ENCODE peak calls at places on chromosomes 16 and 17, in eight cellular contexts. U, H, S, C, W, Y, Q and K are unnamed samples.

GRCh38 chr16:83714286-83714685 is 93.5 kb upstream of the HSBP1 start:
- DNase-seq in U (no peak), H (peak), S (no peak), C (no peak), W (no peak), Y (no peak), Q (no peak), K (no peak)

GRCh38 chr17:17103160-17103559 is 60.9 kb downstream of the MPRIP start:
- DNase-seq in U (no peak), H (no peak), S (no peak), C (no peak), W (no peak), Y (no peak), Q (no peak), K (no peak)

GRCh38 chr17:81323411-81323868 is 28.3 kb upstream of the SLC38A10 start:
- DNase-seq in U (no peak), H (no peak), S (no peak), C (no peak), W (no peak), Y (no peak), Q (no peak), K (peak)

GRCh38 chr16:81275795-81276194 is 37.3 kb downstream of the BCO1 start:
- DNase-seq in U (no peak), H (no peak), S (no peak), C (no peak), W (no peak), Y (no peak), Q (no peak), K (no peak)

GRCh38 chr17:11538366-11538765 is 59.9 kb upstream of the DNAH9 start:
- DNase-seq in U (no peak), H (no peak), S (no peak), C (no peak), W (no peak), Y (no peak), Q (no peak), K (no peak)

GRCh38 chr17:29566473-29567361 is at the start of gene ABHD15:
- DNase-seq in U (peak), H (peak), S (peak), C (peak), W (peak), Y (peak), Q (peak), K (peak)

GRCh38 chr17:51595965-51596364 is 335.6 kb downstream of the UTP18 start:
- DNase-seq in U (no peak), H (no peak), S (no peak), C (no peak), W (no peak), Y (no peak), Q (no peak), K (no peak)

GRCh38 chr16:82730901-82731300 is 104.1 kb downstream of the CDH13 start:
- DNase-seq in U (no peak), H (no peak), S (no peak), C (no peak), W (no peak), Y (no peak), Q (no peak), K (peak)

GRCh38 chr17:53135969-53136368 is 686.8 kb upstream of the KIF2B start:
- DNase-seq in U (no peak), H (no peak), S (no peak), C (no peak), W (no peak), Y (no peak), Q (no peak), K (no peak)

GRCh38 chr17:81396278-81396721 is 1.0 kb downstream of the BAHCC1 start:
- DNase-seq in U (no peak), H (no peak), S (no peak), C (no peak), W (no peak), Y (no peak), Q (no peak), K (no peak)

GRCh38 chr17:68614718-68615117 is 13.6 kb upstream of the FAM20A start:
- DNase-seq in U (no peak), H (no peak), S (no peak), C (no peak), W (no peak), Y (no peak), Q (no peak), K (no peak)

GRCh38 chr16:23505942-23506605 is 4.2 kb downstream of the GGA2 start:
- DNase-seq in U (no peak), H (no peak), S (no peak), C (no peak), W (peak), Y (no peak), Q (no peak), K (no peak)

GRCh38 chr17:3401786-3402185 is 3.6 kb upstream of the OR1E1 start:
- DNase-seq in U (no peak), H (no peak), S (no peak), C (no peak), W (no peak), Y (no peak), Q (no peak), K (no peak)

GRCh38 chr17:38558751-38559024 is 47.1 kb downstream of the SRCIN1 start:
- DNase-seq in U (no peak), H (no peak), S (no peak), C (no peak), W (no peak), Y (no peak), Q (peak), K (no peak)

GRCh38 chr16:85141491-85142128 is 29.3 kb upstream of the CIBAR2 start:
- DNase-seq in U (no peak), H (no peak), S (peak), C (no peak), W (no peak), Y (no peak), Q (no peak), K (no peak)

GRCh38 chr17:17509601-17510425 is 13.6 kb upstream of the RASD1 start:
- DNase-seq in U (no peak), H (no peak), S (no peak), C (no peak), W (no peak), Y (peak), Q (no peak), K (no peak)

GRCh38 chr17:78120971-78121800 is 7.4 kb downstream of the TMC6 start:
- DNase-seq in U (no peak), H (no peak), S (no peak), C (peak), W (no peak), Y (no peak), Q (no peak), K (no peak)

GRCh38 chr17:81002409-81003361 is 11.0 kb downstream of the CHMP6 start:
- DNase-seq in U (peak), H (peak), S (peak), C (no peak), W (peak), Y (peak), Q (no peak), K (peak)

GRCh38 chr17:59848778-59849177 is 44.0 kb downstream of the TUBD1 start:
- DNase-seq in U (peak), H (peak), S (peak), C (no peak), W (peak), Y (peak), Q (no peak), K (peak)

GRCh38 chr17:42924891-42925290 is 24.3 kb downstream of the G6PC1 start:
- DNase-seq in U (no peak), H (no peak), S (no peak), C (no peak), W (no peak), Y (no peak), Q (no peak), K (no peak)

GRCh38 chr17:47735536-47736011 is 2.5 kb downstream of the TBX21 start:
- DNase-seq in U (peak), H (no peak), S (no peak), C (peak), W (no peak), Y (no peak), Q (no peak), K (no peak)

GRCh38 chr16:65113441-65113840 is 8.4 kb downstream of the CDH11 start:
- DNase-seq in U (no peak), H (no peak), S (no peak), C (no peak), W (no peak), Y (no peak), Q (no peak), K (no peak)

GRCh38 chr16:87329436-87330256 is 12.5 kb upstream of the C16orf95 start:
- DNase-seq in U (no peak), H (no peak), S (no peak), C (no peak), W (no peak), Y (no peak), Q (no peak), K (no peak)

GRCh38 chr16:68069511-68070248 is 15.5 kb upstream of the NFATC3 start:
- DNase-seq in U (no peak), H (no peak), S (no peak), C (no peak), W (no peak), Y (peak), Q (no peak), K (no peak)

GRCh38 chr17:77140878-77141767 is at the start of gene SEC14L1:
- DNase-seq in U (peak), H (peak), S (peak), C (peak), W (peak), Y (peak), Q (peak), K (no peak)

GRCh38 chr16:83994087-83994486 is 26.0 kb downstream of the NECAB2 start:
- DNase-seq in U (no peak), H (peak), S (peak), C (no peak), W (peak), Y (no peak), Q (peak), K (peak)

GRCh38 chr16:73565263-73565662 is 517.3 kb upstream of the ZFHX3 start:
- DNase-seq in U (no peak), H (no peak), S (no peak), C (no peak), W (no peak), Y (no peak), Q (peak), K (no peak)

GRCh38 chr17:2075336-2076056 is 20.6 kb downstream of the HIC1 start:
- DNase-seq in U (peak), H (peak), S (peak), C (no peak), W (no peak), Y (no peak), Q (no peak), K (no peak)

DNA sequence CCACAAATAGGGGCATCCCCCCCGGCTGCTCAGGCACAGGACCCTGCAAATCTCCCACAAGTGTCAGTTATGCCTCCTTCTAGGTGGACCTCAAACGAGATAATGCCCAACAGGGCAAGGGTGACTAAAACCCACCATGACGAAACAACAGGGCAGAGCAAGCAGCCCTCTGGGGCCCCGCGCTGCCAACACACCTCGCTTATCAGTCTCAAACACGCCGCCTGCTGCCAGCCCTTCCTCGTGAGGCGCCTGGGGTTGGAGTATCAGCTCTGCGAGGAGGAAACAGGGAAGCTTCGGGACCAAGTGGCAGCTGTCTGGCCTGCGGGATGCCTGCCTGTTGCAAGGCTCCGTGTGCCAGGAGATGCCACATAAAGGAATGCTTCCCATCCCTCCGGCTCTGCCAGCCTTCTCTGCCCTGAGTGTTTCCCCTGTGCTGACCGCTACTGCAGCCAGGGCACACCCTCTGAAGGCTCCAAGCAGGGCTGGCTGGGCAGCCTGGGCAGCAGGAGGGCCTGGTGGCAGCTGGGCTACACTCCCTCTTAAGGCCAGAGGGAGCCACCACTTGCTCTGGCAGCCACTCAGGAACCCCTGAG is 2.5 kb downstream of the SMIM5 start:
- DNase-seq in U (no peak), H (no peak), S (no peak), C (no peak), W (no peak), Y (peak), Q (no peak), K (no peak)
- H3K4me3 ChIP-seq in U (peak), H (no peak), S (no peak), C (no peak), W (no peak), Y (peak), Q (no peak), K (no peak)

DNA sequence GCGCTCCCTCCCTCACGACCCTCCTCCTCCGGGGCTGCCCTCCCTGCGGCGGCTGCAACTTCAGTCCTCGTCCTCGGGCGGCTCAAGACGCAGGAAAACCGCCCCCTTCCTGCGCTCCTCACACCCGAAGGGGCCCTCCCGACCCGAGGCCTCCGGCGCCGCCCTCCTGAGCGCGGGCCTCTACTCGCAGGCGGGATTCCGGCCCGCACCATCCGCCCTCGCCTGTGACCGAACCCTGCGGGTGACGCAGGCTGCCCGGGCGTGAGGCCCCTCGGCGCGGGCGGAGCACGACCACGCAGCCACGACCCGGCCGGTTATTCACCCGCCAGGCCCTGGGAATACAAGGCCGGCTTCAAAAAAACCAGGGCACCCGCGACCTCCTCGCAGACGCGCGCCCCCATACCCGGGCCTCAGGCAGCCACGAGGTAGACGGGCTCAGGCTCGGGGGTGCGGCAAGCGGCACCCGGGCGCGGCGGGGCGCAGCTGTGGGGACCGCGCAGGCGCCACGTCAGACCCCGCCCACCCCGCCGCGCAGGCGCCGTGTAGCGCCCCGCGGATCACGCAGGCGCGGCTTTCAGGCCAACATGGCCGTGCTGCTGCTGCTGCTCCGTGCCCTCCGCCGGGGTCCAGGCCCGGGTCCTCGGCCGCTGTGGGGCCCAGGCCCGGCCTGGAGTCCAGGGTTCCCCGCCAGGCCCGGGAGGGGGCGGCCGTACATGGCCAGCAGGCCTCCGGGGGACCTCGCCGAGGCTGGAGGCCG is at the start of gene SPG7:
- DNase-seq in U (peak), H (peak), S (peak), C (peak), W (peak), Y (peak), Q (peak), K (peak)
- TF ChIP-seq CTCF in U (no peak), H (no peak), S (no peak), C (no peak), W (no peak), Y (no peak), Q (no peak), K (no peak)

DNA sequence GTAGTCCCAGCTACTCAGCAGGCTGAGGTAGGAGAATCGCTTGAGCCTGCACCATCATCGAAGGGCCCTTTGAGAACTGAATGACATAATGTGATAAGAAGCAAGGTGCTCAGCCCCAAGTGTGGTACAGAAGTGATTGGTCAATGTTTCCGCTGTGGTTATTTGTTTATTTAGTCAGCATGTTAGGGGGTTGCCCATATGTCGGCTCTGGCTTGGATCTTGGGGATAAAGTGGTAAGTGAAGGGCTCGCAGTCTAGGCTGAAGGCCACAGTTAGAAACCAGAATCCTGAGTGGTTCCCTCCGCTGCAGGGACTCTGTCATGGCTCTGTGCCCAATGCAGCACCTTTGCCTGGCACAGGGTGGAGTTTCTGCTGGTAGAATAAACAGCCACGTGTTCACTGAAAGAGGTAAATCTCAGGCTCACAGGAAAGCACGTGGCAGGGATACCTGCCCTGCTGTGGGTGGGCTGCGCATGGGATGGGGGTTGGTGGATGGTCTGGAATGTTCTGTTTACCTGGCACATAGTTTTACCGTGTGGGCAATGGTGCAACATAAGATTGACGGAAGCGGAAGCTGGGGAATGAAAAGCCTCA is 35.4 kb downstream of the SYT17 start:
- DNase-seq in U (no peak), H (no peak), S (no peak), C (no peak), W (no peak), Y (no peak), Q (no peak), K (no peak)
- H3K4me3 ChIP-seq in U (no peak), H (no peak), S (no peak), C (no peak), W (no peak), Y (no peak), Q (no peak), K (no peak)

GRCh38 chr16:89583895-89584644 is 8.5 kb downstream of the CPNE7 start:
- DNase-seq in U (no peak), H (no peak), S (no peak), C (no peak), W (no peak), Y (no peak), Q (no peak), K (no peak)

GRCh38 chr16:89586218-89586617 is 10.7 kb downstream of the CPNE7 start:
- DNase-seq in U (no peak), H (no peak), S (no peak), C (no peak), W (no peak), Y (no peak), Q (no peak), K (no peak)

GRCh38 chr16:89586853-89587252 is 11.3 kb downstream of the CPNE7 start:
- DNase-seq in U (no peak), H (peak), S (peak), C (no peak), W (peak), Y (no peak), Q (no peak), K (no peak)

GRCh38 chr16:89583197-89583894 is 7.8 kb downstream of the CPNE7 start:
- DNase-seq in U (no peak), H (no peak), S (no peak), C (no peak), W (no peak), Y (no peak), Q (no peak), K (no peak)

DNA sequence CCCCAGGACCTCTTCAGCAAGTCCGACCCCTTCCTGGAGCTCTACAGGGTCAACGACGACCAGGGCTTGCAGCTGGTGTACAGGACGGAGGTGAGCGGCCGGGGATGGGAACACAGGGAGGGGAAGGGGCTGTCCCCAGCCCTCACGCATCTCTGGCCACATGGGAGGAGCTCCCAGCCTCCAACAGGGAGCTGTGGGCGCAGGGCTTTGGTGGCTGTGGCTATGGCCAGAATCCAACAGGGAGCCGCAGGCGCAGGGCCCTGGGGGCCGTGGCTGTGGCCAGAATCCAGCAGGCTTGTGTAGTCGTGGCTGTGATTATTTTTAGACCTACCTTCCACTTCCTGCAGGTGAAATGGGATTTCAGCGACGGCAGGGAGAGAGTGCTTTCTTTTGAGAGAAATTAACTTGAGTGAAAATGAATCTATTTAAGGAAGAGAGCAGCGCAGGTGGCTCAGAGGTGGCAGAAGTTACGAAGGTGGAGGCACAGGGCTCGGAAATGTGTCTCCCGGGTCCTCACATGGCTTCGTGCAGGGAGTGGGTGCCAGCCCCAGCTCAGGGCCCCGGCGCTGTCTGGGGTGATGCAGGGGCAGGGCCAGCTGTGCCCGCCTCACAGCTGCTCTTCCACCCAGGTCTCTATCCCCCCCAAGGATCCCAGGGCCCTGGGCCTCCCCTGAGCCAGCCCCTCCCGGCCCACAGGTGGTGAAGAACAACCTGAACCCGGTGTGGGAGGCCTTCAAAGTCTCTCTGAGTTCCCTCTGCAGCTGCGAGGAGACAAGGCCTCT is 9.4 kb downstream of the CPNE7 start:
- DNase-seq in U (no peak), H (peak), S (no peak), C (no peak), W (no peak), Y (no peak), Q (no peak), K (no peak)
- TF ChIP-seq CTCF in U (no peak), H (no peak), S (no peak), C (no peak), W (no peak), Y (no peak), Q (no peak), K (no peak)

DNA sequence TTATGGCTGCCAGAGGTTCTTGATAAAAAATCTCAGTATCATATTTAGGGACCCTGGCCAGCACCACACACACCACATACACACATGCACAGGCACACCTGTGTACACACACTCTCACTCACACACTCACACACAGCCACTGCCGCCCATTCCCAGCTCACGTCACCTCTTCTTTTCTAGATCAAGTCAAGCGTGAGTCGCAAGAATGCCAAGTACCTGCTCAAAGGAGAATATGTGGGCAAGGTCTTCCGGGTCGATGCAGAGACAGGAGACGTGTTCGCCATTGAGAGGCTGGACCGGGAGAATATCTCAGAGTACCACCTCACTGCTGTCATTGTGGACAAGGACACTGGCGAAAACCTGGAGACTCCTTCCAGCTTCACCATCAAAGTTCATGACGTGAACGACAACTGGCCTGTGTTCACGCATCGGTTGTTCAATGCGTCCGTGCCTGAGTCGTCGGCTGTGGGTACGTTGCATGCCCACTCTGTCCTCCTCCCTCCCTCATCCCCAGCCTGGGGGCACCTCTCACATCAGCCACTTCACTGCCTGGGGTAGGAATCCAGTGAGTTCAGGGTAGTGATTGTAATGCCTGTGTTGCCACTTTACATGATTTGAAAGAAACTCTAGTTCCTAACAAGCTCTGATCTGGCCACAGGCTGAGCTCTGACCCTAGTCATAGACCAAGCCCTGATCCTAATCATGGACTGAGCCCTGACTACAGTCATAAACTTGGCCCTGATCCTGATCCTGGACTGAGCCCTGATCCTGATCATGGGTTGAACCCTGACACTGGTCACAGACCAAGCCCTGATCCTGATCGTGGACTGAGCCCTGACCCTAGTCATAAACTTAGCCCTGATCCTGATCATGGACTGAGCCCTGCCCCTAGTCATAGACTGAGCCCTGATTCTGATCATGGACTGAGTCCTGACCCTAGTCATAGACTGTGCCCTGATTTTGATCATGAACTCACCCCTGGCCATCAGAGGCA is 20.4 kb downstream of the CDH5 start:
- DNase-seq in U (peak), H (no peak), S (no peak), C (no peak), W (no peak), Y (no peak), Q (no peak), K (no peak)
- H3K4me3 ChIP-seq in U (no peak), H (no peak), S (no peak), C (no peak), W (no peak), Y (no peak), Q (no peak), K (no peak)